ENCODE peak calls at places on chromosomes 11 and 22, in eight cellular contexts. L is RPMI7951; Z is fibroblast of mammary gland; K is H4; X is Panc1; I is MG63; B is kidney glomerular epithelial cell; W is activated CD4-positive, alpha-beta T cell treated with anti-CD3 and anti-CD28 coated beads, Interleukin-2, amount 10 ng/mL, durations not matched to agents 7 days and 5 days. S is an unnamed sample.

GRCh38 chr11:66157182-66157864 is 87.3 kb downstream of the PACS1 start:
- DNase-seq in L (no peak), Z (peak), K (no peak), X (no peak), I (no peak), B (no peak), W (no peak), S (peak)

GRCh38 chr11:70699294-70700221 is 301.2 kb downstream of the CTTN start:
- DNase-seq in L (no peak), Z (no peak), K (no peak), X (no peak), I (no peak), B (no peak), W (no peak), S (no peak)

GRCh38 chr11:129374993-129375721 is 491 bp upstream of the BARX2 start:
- DNase-seq in L (no peak), Z (no peak), K (no peak), X (no peak), I (peak), B (peak), W (no peak), S (no peak)

GRCh38 chr11:123273616-123274015 is 78.6 kb upstream of the CLMP start:
- DNase-seq in L (no peak), Z (no peak), K (no peak), X (no peak), I (no peak), B (no peak), W (no peak), S (no peak)

GRCh38 chr22:38426628-38427027 is 28.4 kb downstream of the KCNJ4 start:
- DNase-seq in L (no peak), Z (no peak), K (no peak), X (no peak), I (no peak), B (no peak), W (no peak), S (no peak)

GRCh38 chr11:133927690-133928627 is 28.8 kb downstream of the IGSF9B start:
- DNase-seq in L (peak), Z (peak), K (peak), X (peak), I (peak), B (peak), W (peak), S (peak)

GRCh38 chr22:29916007-29916544 is 33.1 kb downstream of the MTMR3 start:
- DNase-seq in L (peak), Z (no peak), K (peak), X (no peak), I (no peak), B (no peak), W (no peak), S (no peak)

GRCh38 chr11:10770626-10771254 is 19.7 kb downstream of the CTR9 start:
- DNase-seq in L (peak), Z (peak), K (peak), X (peak), I (peak), B (no peak), W (peak), S (peak)

GRCh38 chr22:37420656-37421467 is 6.4 kb downstream of the ELFN2 start:
- DNase-seq in L (no peak), Z (peak), K (no peak), X (no peak), I (no peak), B (no peak), W (no peak), S (peak)

GRCh38 chr11:4523666-4524065 is 21.3 kb upstream of the OR52M1 start:
- DNase-seq in L (no peak), Z (no peak), K (no peak), X (no peak), I (no peak), B (no peak), W (no peak), S (no peak)

GRCh38 chr11:11862995-11863394 is 21.2 kb downstream of the USP47 start:
- DNase-seq in L (no peak), Z (no peak), K (no peak), X (no peak), I (no peak), B (no peak), W (no peak), S (no peak)

GRCh38 chr11:27354359-27354965 is 8.6 kb downstream of the CCDC34 start:
- DNase-seq in L (no peak), Z (no peak), K (no peak), X (no peak), I (no peak), B (no peak), W (no peak), S (no peak)

GRCh38 chr11:118098996-118099837 is 12.5 kb upstream of the SMIM35 start:
- DNase-seq in L (no peak), Z (no peak), K (no peak), X (no peak), I (no peak), B (no peak), W (no peak), S (no peak)

GRCh38 chr11:134119094-134119493 is 50.2 kb downstream of the JAM3 start:
- DNase-seq in L (peak), Z (peak), K (peak), X (no peak), I (no peak), B (no peak), W (no peak), S (no peak)

GRCh38 chr22:40123387-40123786 is 54.3 kb upstream of the TNRC6B start:
- DNase-seq in L (no peak), Z (no peak), K (no peak), X (no peak), I (no peak), B (no peak), W (no peak), S (no peak)

S was measured in KBM-7.